ENCODE peak calls at places on chromosomes 7 and 10, in six cellular contexts. I, B, O, D, W and Z are unnamed samples.

GRCh38 chr7:121872831-121873764 is at the start of gene PTPRZ1:
- DNase-seq in I (peak; percentile 11), B (no peak), O (peak; percentile 24), D (peak; percentile 3), W (peak; percentile 41), Z (no peak)

GRCh38 chr7:159030490-159031134 is 114.1 kb downstream of the VIPR2 start:
- DNase-seq in I (peak; percentile 15), B (no peak), O (no peak), D (peak; percentile 83), W (peak; percentile 4), Z (peak; percentile 16)

GRCh38 chr7:150753826-150754603 is 16.8 kb downstream of the GIMAP5 start:
- DNase-seq in I (peak; percentile 67), B (no peak), O (no peak), D (no peak), W (no peak), Z (no peak)

GRCh38 chr7:117090820-117091219 is 137.5 kb downstream of the ST7 start:
- DNase-seq in I (no peak), B (no peak), O (no peak), D (no peak), W (no peak), Z (no peak)

GRCh38 chr10:7318836-7319235 is 92.0 kb downstream of the SFMBT2 start:
- DNase-seq in I (no peak), B (no peak), O (no peak), D (no peak), W (no peak), Z (no peak)

GRCh38 chr7:139699640-139700504 is 77.9 kb downstream of the HIPK2 start:
- DNase-seq in I (no peak), B (no peak), O (no peak), D (no peak), W (no peak), Z (no peak)

GRCh38 chr7:127731431-127732080 is 79.6 kb downstream of the SND1 start:
- DNase-seq in I (no peak), B (no peak), O (no peak), D (no peak), W (no peak), Z (no peak)

GRCh38 chr7:18786196-18786727 is 290.7 kb downstream of the HDAC9 start:
- DNase-seq in I (no peak), B (no peak), O (no peak), D (no peak), W (no peak), Z (no peak)

GRCh38 chr10:46293228-46293627 is 6.4 kb downstream of the ANTXRL start:
- DNase-seq in I (no peak), B (no peak), O (no peak), D (no peak), W (no peak), Z (no peak)

GRCh38 chr7:55587687-55588378 is 15.5 kb upstream of the VOPP1 start:
- DNase-seq in I (no peak), B (no peak), O (no peak), D (no peak), W (no peak), Z (no peak)

GRCh38 chr10:1057106-1057657 is 997 bp downstream of the WDR37 start:
- DNase-seq in I (no peak), B (no peak), O (peak; percentile 6), D (peak; percentile 31), W (no peak), Z (no peak)

GRCh38 chr10:33139191-33139646 is 181.2 kb upstream of the ITGB1 start:
- DNase-seq in I (no peak), B (no peak), O (no peak), D (no peak), W (no peak), Z (peak; percentile 60)

GRCh38 chr7:142445019-142445686 is 187.3 kb upstream of the PRSS58 start:
- DNase-seq in I (no peak), B (no peak), O (no peak), D (no peak), W (no peak), Z (no peak)

GRCh38 chr7:5997210-5997808 is 11.5 kb downstream of the PMS2 start:
- DNase-seq in I (peak; percentile 76), B (no peak), O (peak; percentile 82), D (peak; percentile 63), W (peak; percentile 52), Z (peak; percentile 31)

GRCh38 chr7:70752794-70753241 is 379.1 kb upstream of the GALNT17 start:
- DNase-seq in I (peak; percentile 83), B (peak; percentile 56), O (peak; percentile 33), D (no peak), W (no peak), Z (no peak)

GRCh38 chr7:117250245-117250644 is 72.6 kb downstream of the WNT2 start:
- DNase-seq in I (no peak), B (no peak), O (no peak), D (no peak), W (no peak), Z (no peak)

GRCh38 chr7:50208335-50208982 is 96.1 kb upstream of the IKZF1 start:
- DNase-seq in I (no peak), B (no peak), O (no peak), D (no peak), W (no peak), Z (no peak)

GRCh38 chr10:126171555-126171954 is 216.7 kb downstream of the ADAM12 start:
- DNase-seq in I (peak; percentile 97), B (peak; percentile 77), O (peak; percentile 95), D (no peak), W (no peak), Z (no peak)

GRCh38 chr7:99194301-99194700 is 13.6 kb downstream of the KPNA7 start:
- DNase-seq in I (no peak), B (no peak), O (no peak), D (no peak), W (no peak), Z (no peak)

GRCh38 chr7:99196536-99197288 is 11.2 kb downstream of the KPNA7 start:
- DNase-seq in I (peak; percentile 30), B (no peak), O (peak; percentile 21), D (no peak), W (peak; percentile 45), Z (no peak)

GRCh38 chr7:99195867-99196266 is 12.0 kb downstream of the KPNA7 start:
- DNase-seq in I (no peak), B (no peak), O (no peak), D (no peak), W (no peak), Z (no peak)

GRCh38 chr7:99191869-99192596 is 15.9 kb downstream of the KPNA7 start:
- DNase-seq in I (no peak), B (no peak), O (no peak), D (no peak), W (no peak), Z (no peak)

DNA sequence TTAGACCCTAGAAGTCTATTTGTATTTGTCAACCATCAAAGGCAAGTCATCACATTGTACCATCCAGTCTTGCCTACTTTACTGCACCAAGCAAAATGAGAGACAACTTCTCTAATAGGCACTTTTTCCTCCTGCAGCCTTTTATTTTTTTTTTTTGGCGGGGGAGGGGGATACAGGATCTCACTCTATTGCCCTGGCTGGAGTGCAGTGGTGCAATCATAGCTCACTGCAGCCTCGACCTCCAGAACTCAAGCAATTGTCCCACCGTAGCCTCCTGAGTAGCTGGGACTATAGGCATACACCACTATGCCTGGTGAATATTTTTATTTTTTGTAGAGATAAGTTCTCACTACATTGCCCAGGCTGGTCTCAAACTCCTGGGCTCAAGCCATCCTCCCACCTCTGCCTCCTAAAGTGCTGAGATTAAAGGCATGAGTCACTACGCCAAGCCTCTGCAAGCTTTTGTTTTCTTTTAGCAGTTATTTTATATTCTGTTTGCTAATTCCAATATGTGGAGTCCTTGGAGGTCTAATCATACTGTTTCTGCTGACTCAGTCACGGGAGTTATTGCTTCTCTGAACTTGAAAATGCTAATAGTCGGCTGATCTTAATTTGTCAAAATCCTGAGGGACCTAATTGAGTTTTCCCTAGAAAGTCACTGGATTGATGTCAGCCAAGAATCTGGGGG is 14.2 kb downstream of the KPNA7 start:
- DNase-seq in I (peak; percentile 73), B (no peak), O (peak; percentile 78), D (no peak), W (peak; percentile 26), Z (no peak)
- TF ChIP-seq CTCF in I (no peak), B (no peak), O (no peak), D (no peak), W (no peak), Z (no peak)

GRCh38 chr7:41313171-41313570 is 389.7 kb downstream of the INHBA start:
- DNase-seq in I (peak; percentile 49), B (no peak), O (peak; percentile 25), D (no peak), W (no peak), Z (no peak)

GRCh38 chr7:41312235-41312634 is 390.7 kb downstream of the INHBA start:
- DNase-seq in I (no peak), B (no peak), O (no peak), D (no peak), W (no peak), Z (no peak)

GRCh38 chr7:41319601-41320000 is 383.3 kb downstream of the INHBA start:
- DNase-seq in I (peak; percentile 14), B (no peak), O (no peak), D (no peak), W (no peak), Z (no peak)

GRCh38 chr7:41316410-41316809 is 386.5 kb downstream of the INHBA start:
- DNase-seq in I (no peak), B (no peak), O (peak; percentile 27), D (no peak), W (no peak), Z (no peak)

GRCh38 chr7:41315764-41316163 is 387.1 kb downstream of the INHBA start:
- DNase-seq in I (no peak), B (no peak), O (no peak), D (no peak), W (no peak), Z (no peak)
- TF ChIP-seq CTCF in I (peak; percentile 24), B (peak; percentile 56), O (peak; percentile 15), D (no peak), W (no peak), Z (no peak)

GRCh38 chr10:71370031-71370430 is 26.7 kb upstream of the CDH23 start:
- DNase-seq in I (no peak), B (no peak), O (no peak), D (no peak), W (no peak), Z (no peak)

GRCh38 chr10:71369602-71370001 is 27.1 kb upstream of the CDH23 start:
- DNase-seq in I (no peak), B (no peak), O (no peak), D (no peak), W (no peak), Z (no peak)

GRCh38 chr10:71367279-71367678 is 29.4 kb upstream of the CDH23 start:
- DNase-seq in I (peak; percentile 17), B (no peak), O (no peak), D (no peak), W (no peak), Z (no peak)

GRCh38 chr10:71366710-71367109 is 30.0 kb upstream of the CDH23 start:
- DNase-seq in I (no peak), B (no peak), O (no peak), D (no peak), W (no peak), Z (no peak)

GRCh38 chr10:71368639-71369038 is 28.1 kb upstream of the CDH23 start:
- DNase-seq in I (no peak), B (no peak), O (no peak), D (peak; percentile 31), W (no peak), Z (no peak)
- TF ChIP-seq CTCF in I (no peak), B (no peak), O (no peak), D (no peak), W (no peak), Z (no peak)

GRCh38 chr7:22732556-22733126 is 5.6 kb downstream of the IL6 start:
- DNase-seq in I (peak; percentile 38), B (no peak), O (peak; percentile 71), D (no peak), W (peak; percentile 42), Z (no peak)
- TF ChIP-seq CTCF in I (peak; percentile 30), B (peak; percentile 29), O (peak; percentile 49), D (peak; percentile 34), W (peak; percentile 33), Z (no peak)

GRCh38 chr7:134347567-134347966 is 30.8 kb upstream of the SLC35B4 start:
- DNase-seq in I (no peak), B (no peak), O (no peak), D (no peak), W (no peak), Z (no peak)
- TF ChIP-seq CTCF in I (peak; percentile 17), B (no peak), O (peak; percentile 11), D (no peak), W (no peak), Z (no peak)